ENCODE peak calls at places on chromosomes 5 and 9, in six cellular contexts. G is prostate gland, O is A549, H is uterus, V is adrenal gland, S is spleen. A is an unnamed sample.

GRCh38 chr5:102450313-102450990 is 48.3 kb downstream of the SLCO6A1 start:
- DNase-seq in O (peak), V (no peak), S (peak), H (no peak), G (no peak), A (no peak)

GRCh38 chr5:68476854-68477253 is 261.3 kb downstream of the PIK3R1 start:
- DNase-seq in G (no peak), H (no peak), V (no peak), O (peak), S (no peak), A (no peak)

GRCh38 chr9:77402286-77402685 is 225.0 kb downstream of the VPS13A start:
- DNase-seq in H (no peak), V (no peak), O (no peak), G (no peak), S (no peak), A (no peak)

GRCh38 chr5:178460598-178461425 is 129.4 kb downstream of the COL23A1 start:
- DNase-seq in V (peak), O (peak), G (peak), H (peak), S (peak), A (peak)

GRCh38 chr5:179281688-179282087 is 63.6 kb downstream of the ADAMTS2 start:
- DNase-seq in V (no peak), H (no peak), S (peak), G (no peak), O (no peak), A (no peak)

GRCh38 chr9:134544388-134545212 is 97.0 kb upstream of the COL5A1 start:
- DNase-seq in S (peak), H (peak), V (no peak), O (no peak), G (no peak), A (peak)

GRCh38 chr5:74201334-74202081 is 439.0 kb downstream of the ENC1 start:
- DNase-seq in S (no peak), H (no peak), G (no peak), V (peak), O (no peak), A (peak)

GRCh38 chr5:94849821-94850736 is 231.6 kb downstream of the SLF1 start:
- DNase-seq in V (no peak), H (no peak), S (no peak), G (no peak), O (peak), A (no peak)

GRCh38 chr5:15719784-15720183 is 219.8 kb downstream of the FBXL7 start:
- DNase-seq in V (no peak), H (no peak), G (peak), O (no peak), S (no peak), A (no peak)

GRCh38 chr9:111147021-111147420 is 108.8 kb upstream of the LPAR1 start:
- DNase-seq in H (no peak), G (no peak), S (no peak), O (no peak), V (no peak), A (no peak)

GRCh38 chr5:1639757-1640156 is 116.0 kb upstream of the LPCAT1 start:
- DNase-seq in O (no peak), V (no peak), H (no peak), G (no peak), S (peak), A (no peak)

GRCh38 chr5:39102684-39103155 is 28.5 kb upstream of the RICTOR start:
- DNase-seq in O (peak), H (no peak), V (peak), G (no peak), S (no peak), A (no peak)

GRCh38 chr5:107726896-107727295 is 56.2 kb upstream of the EFNA5 start:
- DNase-seq in S (no peak), H (no peak), V (no peak), G (no peak), O (no peak), A (no peak)

GRCh38 chr5:179749857-179750508 is 17.4 kb downstream of the MAML1 start:
- DNase-seq in H (no peak), S (no peak), G (no peak), O (no peak), V (no peak), A (no peak)

GRCh38 chr9:80435591-80435990 is 863.8 kb downstream of the TLE4 start:
- DNase-seq in V (no peak), H (no peak), O (no peak), G (no peak), S (no peak), A (no peak)

GRCh38 chr9:63816742-63817621 is 1468.0 kb downstream of the FOXD4L5 start:
- DNase-seq in V (peak), H (peak), S (peak), G (peak), O (peak), A (no peak)

GRCh38 chr5:9239626-9240025 is 306.2 kb downstream of the SEMA5A start:
- DNase-seq in V (no peak), H (no peak), S (no peak), G (no peak), O (no peak), A (no peak)

GRCh38 chr5:67268233-67269011 is 71.8 kb upstream of the CD180 start:
- DNase-seq in O (peak), G (peak), H (peak), S (no peak), V (peak), A (peak)

GRCh38 chr5:143338658-143339366 is 64.7 kb downstream of the NR3C1 start:
- DNase-seq in O (peak), G (no peak), V (no peak), H (no peak), S (no peak), A (no peak)

GRCh38 chr9:28155671-28156070 is 582.4 kb upstream of the C9orf72 start:
- DNase-seq in S (no peak), O (no peak), G (no peak), V (no peak), H (no peak), A (no peak)

GRCh38 chr5:116766470-116766947 is 191.9 kb upstream of the SEMA6A start:
- DNase-seq in G (no peak), H (peak), S (no peak), V (no peak), O (peak), A (peak)

GRCh38 chr5:68225188-68225910 is 9.8 kb downstream of the PIK3R1 start:
- DNase-seq in G (peak), O (peak), H (peak), S (no peak), V (peak), A (peak)

GRCh38 chr5:90878081-90878480 is 319.5 kb downstream of the ADGRV1 start:
- DNase-seq in H (no peak), G (no peak), V (peak), S (no peak), O (no peak), A (no peak)

GRCh38 chr5:172403191-172403794 is 51.0 kb downstream of the SH3PXD2B start:
- DNase-seq in O (no peak), V (peak), S (no peak), G (peak), H (peak), A (no peak)

GRCh38 chr5:143023447-143024096 is 253.4 kb downstream of the ARHGAP26 start:
- DNase-seq in O (no peak), G (peak), H (peak), S (no peak), V (no peak), A (no peak)

GRCh38 chr5:27788184-27788583 is 749.8 kb upstream of the CDH9 start:
- DNase-seq in V (no peak), S (no peak), O (no peak), G (no peak), H (no peak), A (no peak)

GRCh38 chr5:60195083-60195482 is 301.6 kb upstream of the PDE4D start:
- DNase-seq in G (no peak), O (no peak), H (no peak), S (no peak), V (no peak), A (no peak)

GRCh38 chr9:120808931-120809330 is 15.7 kb upstream of the FBXW2 start:
- DNase-seq in G (no peak), V (no peak), H (no peak), O (no peak), S (no peak), A (no peak)

GRCh38 chr5:160925281-160925680 is 73.3 kb upstream of the ATP10B start:
- DNase-seq in G (no peak), O (no peak), S (no peak), H (no peak), V (peak), A (no peak)

GRCh38 chr9:110912701-110913291 is 125.5 kb downstream of the LPAR1 start:
- DNase-seq in H (no peak), O (peak), S (no peak), G (no peak), V (no peak), A (no peak)

GRCh38 chr5:181100121-181101015 is 30.6 kb downstream of the OR2V1 start:
- DNase-seq in S (no peak), O (no peak), G (no peak), H (no peak), V (no peak), A (no peak)

GRCh38 chr9:4828776-4829175 is 36.0 kb downstream of the RCL1 start:
- DNase-seq in V (peak), S (no peak), H (no peak), G (no peak), O (no peak), A (no peak)

GRCh38 chr5:67401166-67401565 is 204.6 kb upstream of the CD180 start:
- DNase-seq in H (no peak), G (no peak), V (no peak), O (no peak), S (no peak), A (no peak)

GRCh38 chr5:160921714-160922285 is 69.8 kb upstream of the ATP10B start:
- DNase-seq in O (no peak), S (no peak), H (no peak), V (no peak), G (no peak), A (no peak)

GRCh38 chr5:6197427-6197826 is 180.9 kb downstream of the MED10 start:
- DNase-seq in O (no peak), S (no peak), G (no peak), V (no peak), H (no peak), A (no peak)

GRCh38 chr5:76908166-76908565 is 44.7 kb upstream of the CRHBP start:
- DNase-seq in H (no peak), G (no peak), O (no peak), V (no peak), S (no peak), A (no peak)

GRCh38 chr5:143245929-143246561 is 157.4 kb downstream of the NR3C1 start:
- DNase-seq in G (no peak), S (no peak), H (no peak), O (peak), V (peak), A (peak)

GRCh38 chr9:133404440-133405002 is 13.3 kb downstream of the REXO4 start:
- DNase-seq in G (no peak), H (no peak), S (no peak), V (no peak), O (no peak), A (no peak)
- TF ChIP-seq POLR2A in G (no peak), H (no peak), S (no peak), V (no peak), O (no peak), A (no peak)

DNA sequence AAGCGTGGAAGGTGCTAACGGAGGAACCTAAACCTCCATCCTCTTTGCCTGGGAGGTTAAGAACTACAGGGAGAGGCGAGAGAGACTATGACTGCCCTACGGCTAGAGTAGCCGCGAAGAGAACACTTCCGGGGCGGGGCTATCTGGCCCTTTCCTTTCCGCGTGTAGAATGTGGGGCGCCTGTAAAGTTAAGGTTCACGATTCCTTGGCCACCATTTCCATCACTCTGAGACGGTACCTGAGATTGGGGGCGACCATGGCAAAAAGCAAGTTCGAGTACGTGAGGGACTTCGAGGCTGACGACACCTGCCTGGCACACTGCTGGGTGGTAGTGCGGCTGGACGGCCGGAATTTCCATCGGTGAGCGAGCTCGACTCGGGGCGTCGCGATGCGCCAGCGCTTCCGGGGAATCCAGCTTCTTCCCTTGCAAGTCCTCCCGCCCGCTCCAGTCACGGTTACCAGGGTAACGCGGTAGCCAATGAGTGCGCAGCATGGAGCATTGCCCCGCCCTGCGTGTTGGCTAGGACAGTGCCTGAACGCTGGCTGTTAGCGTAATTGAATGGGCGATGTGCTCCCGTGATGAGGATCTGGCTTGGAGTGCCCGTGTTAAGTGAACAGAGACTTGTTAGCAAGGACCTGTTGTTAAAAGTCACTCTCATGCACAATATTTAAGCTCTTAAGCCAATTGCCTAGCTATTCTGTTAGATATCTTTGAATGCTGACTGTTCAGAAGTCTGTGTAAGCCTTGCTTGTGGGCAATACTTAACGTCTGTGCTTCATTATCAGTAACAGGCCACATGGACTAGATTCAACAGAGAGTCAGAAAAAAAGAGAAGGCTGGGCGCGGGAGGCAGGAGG is at the start of gene THG1L:
- DNase-seq in O (peak), H (peak), S (peak), V (peak), G (peak), A (peak)
- TF ChIP-seq POLR2A in O (peak), H (no peak), S (no peak), V (peak), G (peak), A (peak)

GRCh38 chr5:134594336-134594735 is 38.3 kb downstream of the SAR1B start:
- DNase-seq in S (no peak), H (no peak), V (peak), O (no peak), G (no peak), A (no peak)

GRCh38 chr5:134595458-134595838 is 37.2 kb downstream of the SAR1B start:
- DNase-seq in H (no peak), O (no peak), S (no peak), G (no peak), V (no peak), A (no peak)

GRCh38 chr5:134590992-134591659 is 41.5 kb downstream of the SAR1B start:
- DNase-seq in H (no peak), O (no peak), S (no peak), V (no peak), G (no peak), A (no peak)

GRCh38 chr5:134592141-134592746 is 40.4 kb downstream of the SAR1B start:
- DNase-seq in H (no peak), V (no peak), S (no peak), G (no peak), O (no peak), A (no peak)

GRCh38 chr5:134594797-134595457 is 37.7 kb downstream of the SAR1B start:
- DNase-seq in O (no peak), S (no peak), V (no peak), H (no peak), G (no peak), A (no peak)
- TF ChIP-seq POLR2A in O (no peak), S (no peak), V (no peak), H (no peak), G (no peak), A (no peak)

GRCh38 chr5:84383816-84384603 is 670 bp downstream of the EDIL3 start:
- DNase-seq in G (no peak), S (peak), O (peak), V (no peak), H (peak), A (peak)

GRCh38 chr5:84383296-84383815 is 1.3 kb downstream of the EDIL3 start:
- DNase-seq in S (peak), H (no peak), G (no peak), O (peak), V (no peak), A (no peak)

GRCh38 chr5:84381501-84382362 is 2.9 kb downstream of the EDIL3 start:
- DNase-seq in G (no peak), V (no peak), O (no peak), H (no peak), S (no peak), A (no peak)

GRCh38 chr5:84384604-84385575 is at the start of gene EDIL3:
- DNase-seq in S (peak), V (no peak), O (peak), G (no peak), H (peak), A (peak)

DNA sequence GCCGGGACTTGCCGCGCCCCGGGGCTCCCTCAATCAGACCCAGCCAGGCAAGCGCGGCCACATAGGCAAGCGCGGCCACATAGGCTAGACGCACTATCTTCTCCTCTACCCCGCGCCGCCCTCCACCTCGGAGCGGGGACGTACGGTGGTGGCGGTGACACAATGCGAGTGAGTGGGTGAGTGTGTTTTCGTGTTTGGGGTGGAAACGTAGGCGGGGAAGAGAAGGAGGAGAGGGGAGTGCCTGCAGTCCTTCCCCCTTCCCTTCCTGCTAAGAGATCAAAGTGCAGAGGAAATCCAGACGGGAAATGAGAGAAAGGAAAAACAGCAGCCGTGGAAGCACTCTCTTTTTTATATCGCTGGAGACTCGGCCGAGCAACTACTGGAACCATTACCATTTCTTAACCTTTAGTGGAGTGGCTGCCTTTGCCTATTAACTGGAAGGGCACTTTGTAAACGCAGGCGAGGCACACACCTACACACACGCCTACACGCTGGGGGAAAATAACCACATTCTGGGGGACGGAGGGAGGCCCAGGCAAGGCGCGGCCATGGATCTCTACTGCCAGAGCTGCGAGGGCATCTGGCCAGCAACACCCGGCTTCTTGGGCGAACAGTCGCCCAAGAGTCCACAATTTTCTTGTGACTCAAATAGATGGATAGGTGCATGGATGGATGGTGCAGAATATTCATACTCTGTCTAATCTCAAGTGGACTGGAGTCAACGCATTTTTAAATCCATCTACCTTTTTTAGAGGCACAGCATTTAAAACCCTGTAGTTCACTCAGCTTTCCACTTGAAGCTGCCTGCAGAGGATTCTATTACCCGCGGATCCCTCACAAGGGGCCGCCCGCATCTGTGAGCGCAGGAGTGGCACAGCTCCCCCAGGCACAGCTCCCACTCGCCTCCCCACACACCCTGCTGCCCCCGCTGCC is 2.1 kb downstream of the EDIL3 start:
- DNase-seq in H (peak), O (peak), S (no peak), G (peak), V (peak), A (peak)
- TF ChIP-seq POLR2A in H (no peak), O (no peak), S (no peak), G (no peak), V (peak), A (peak)

DNA sequence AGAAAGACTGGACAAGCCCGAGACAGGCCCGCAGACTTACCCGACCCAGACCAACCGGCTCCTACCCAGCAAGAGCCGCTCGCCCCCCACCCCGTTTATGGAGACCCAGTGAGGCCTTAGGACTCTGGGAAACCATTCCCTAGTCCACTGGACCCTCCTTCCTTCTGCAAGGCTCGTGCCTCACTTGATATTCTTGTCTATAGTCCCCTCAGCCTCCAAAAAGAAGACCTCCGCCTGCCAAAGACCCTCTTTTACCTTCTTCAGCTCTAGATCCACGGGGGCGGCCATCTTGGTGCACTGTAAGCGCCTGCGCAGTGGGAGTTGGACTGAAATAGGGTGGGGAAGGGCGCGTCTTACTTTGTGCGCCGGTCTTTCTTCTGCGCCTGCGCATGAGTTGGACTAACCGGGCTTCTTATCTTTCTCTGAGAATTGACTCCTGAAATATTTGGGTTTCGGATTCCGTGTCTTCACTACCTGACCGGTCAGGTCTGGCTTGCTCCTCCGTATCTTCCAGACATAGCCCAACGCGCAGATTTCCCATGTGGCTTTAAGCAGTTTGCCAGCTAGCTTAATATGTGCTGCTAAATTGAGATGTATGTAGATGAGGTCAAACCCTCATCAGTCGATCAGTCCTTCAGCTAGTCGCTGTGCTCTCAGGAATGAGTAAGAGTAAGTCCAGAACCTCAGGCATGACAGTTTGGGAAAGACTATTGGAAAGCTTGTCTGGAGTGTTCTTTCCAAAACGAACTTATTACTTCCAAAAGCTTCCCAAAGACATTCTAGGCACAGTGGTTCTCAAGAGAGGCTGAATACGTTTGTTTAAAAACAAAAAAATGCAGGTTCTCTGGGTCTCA is at the start of gene PFDN1:
- DNase-seq in H (peak), O (peak), S (peak), G (peak), V (peak), A (peak)
- TF ChIP-seq POLR2A in H (peak), O (peak), S (no peak), G (peak), V (peak), A (no peak)

DNA sequence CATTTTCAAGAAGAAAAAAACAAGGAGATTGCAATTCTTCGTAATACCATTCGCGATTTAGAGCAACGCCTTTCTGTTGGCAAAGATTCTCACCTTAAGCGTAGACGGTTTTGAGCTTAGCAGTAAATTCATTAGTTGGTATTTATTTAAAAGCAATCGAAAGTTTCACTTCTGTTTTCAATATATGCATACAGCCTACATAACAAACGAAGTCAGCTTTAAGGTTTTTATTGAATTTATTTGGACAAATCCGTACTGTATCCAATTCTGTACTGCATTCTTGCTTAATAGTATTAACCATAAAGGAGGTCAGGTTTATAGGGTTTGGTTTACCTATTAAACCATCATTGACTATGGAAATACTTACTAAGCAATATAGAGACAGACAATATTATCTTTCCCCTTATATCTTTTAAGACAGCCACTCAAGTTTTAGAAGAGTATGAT is 12.0 kb downstream of the SELENOP start:
- DNase-seq in V (no peak), O (no peak), H (no peak), S (no peak), G (no peak), A (no peak)
- TF ChIP-seq POLR2A in V (no peak), O (no peak), H (no peak), S (no peak), G (no peak), A (no peak)